ENCODE peak calls at places on chromosomes 6 and 20, in eight cellular contexts. One of them, this sample, is unnamed.

GRCh38 chr6:102085257-102085656 is 691.7 kb downstream of the GRIK2 start:
- DNase-seq in body of pancreas: no peak
- DNase-seq in IMR-90: peak; percentile 29
- DNase-seq in K562: no peak
- DNase-seq in ovary: no peak
- DNase-seq in breast epithelium: no peak
- DNase-seq in spleen: no peak
- DNase-seq in endothelial cell of umbilical vein: no peak
- DNase-seq in this sample: no peak

GRCh38 chr6:148892247-148892646 is 145.4 kb downstream of the UST start:
- DNase-seq in body of pancreas: no peak
- DNase-seq in IMR-90: peak; percentile 20
- DNase-seq in K562: no peak
- DNase-seq in ovary: no peak
- DNase-seq in breast epithelium: no peak
- DNase-seq in spleen: no peak
- DNase-seq in endothelial cell of umbilical vein: no peak
- DNase-seq in this sample: no peak

GRCh38 chr20:63064745-63065711 is 58.3 kb upstream of the BHLHE23 start:
- DNase-seq in body of pancreas: no peak
- DNase-seq in IMR-90: no peak
- DNase-seq in K562: no peak
- DNase-seq in ovary: no peak
- DNase-seq in breast epithelium: no peak
- DNase-seq in spleen: peak; percentile 54
- DNase-seq in endothelial cell of umbilical vein: no peak
- DNase-seq in this sample: no peak

GRCh38 chr6:12844284-12845223 is 128.0 kb downstream of the PHACTR1 start:
- DNase-seq in body of pancreas: no peak
- DNase-seq in IMR-90: peak; percentile 1
- DNase-seq in K562: peak; percentile 34
- DNase-seq in ovary: no peak
- DNase-seq in breast epithelium: no peak
- DNase-seq in spleen: no peak
- DNase-seq in endothelial cell of umbilical vein: peak; percentile 23
- DNase-seq in this sample: no peak

GRCh38 chr20:982754-983153 is 19.4 kb downstream of the RSPO4 start:
- DNase-seq in body of pancreas: no peak
- DNase-seq in IMR-90: no peak
- DNase-seq in K562: no peak
- DNase-seq in ovary: no peak
- DNase-seq in breast epithelium: no peak
- DNase-seq in spleen: no peak
- DNase-seq in endothelial cell of umbilical vein: no peak
- DNase-seq in this sample: no peak

GRCh38 chr20:40635990-40636389 is 53.0 kb downstream of the MAFB start:
- DNase-seq in body of pancreas: no peak
- DNase-seq in IMR-90: no peak
- DNase-seq in K562: no peak
- DNase-seq in ovary: no peak
- DNase-seq in breast epithelium: no peak
- DNase-seq in spleen: no peak
- DNase-seq in endothelial cell of umbilical vein: no peak
- DNase-seq in this sample: peak; percentile 3

GRCh38 chr20:9389321-9389720 is 125.1 kb upstream of the LAMP5 start:
- DNase-seq in body of pancreas: no peak
- DNase-seq in IMR-90: no peak
- DNase-seq in K562: no peak
- DNase-seq in ovary: no peak
- DNase-seq in breast epithelium: no peak
- DNase-seq in spleen: no peak
- DNase-seq in endothelial cell of umbilical vein: no peak
- DNase-seq in this sample: no peak

GRCh38 chr20:10540636-10541493 is 105.8 kb downstream of the SLX4IP start:
- DNase-seq in body of pancreas: no peak
- DNase-seq in IMR-90: peak; percentile 94
- DNase-seq in K562: no peak
- DNase-seq in ovary: no peak
- DNase-seq in breast epithelium: no peak
- DNase-seq in spleen: no peak
- DNase-seq in endothelial cell of umbilical vein: peak; percentile 88
- DNase-seq in this sample: no peak

GRCh38 chr6:71446084-71446869 is 157.7 kb downstream of the OGFRL1 start:
- DNase-seq in body of pancreas: no peak
- DNase-seq in IMR-90: no peak
- DNase-seq in K562: no peak
- DNase-seq in ovary: no peak
- DNase-seq in breast epithelium: no peak
- DNase-seq in spleen: no peak
- DNase-seq in endothelial cell of umbilical vein: peak; percentile 46
- DNase-seq in this sample: no peak

GRCh38 chr20:6709865-6710595 is 57.5 kb upstream of the BMP2 start:
- DNase-seq in body of pancreas: no peak
- DNase-seq in IMR-90: peak; percentile 54
- DNase-seq in K562: no peak
- DNase-seq in ovary: no peak
- DNase-seq in breast epithelium: no peak
- DNase-seq in spleen: no peak
- DNase-seq in endothelial cell of umbilical vein: peak; percentile 73
- DNase-seq in this sample: no peak

GRCh38 chr20:44475694-44476560 is at the start of gene TTPAL:
- DNase-seq in body of pancreas: peak; percentile 91
- DNase-seq in IMR-90: peak; percentile 82
- DNase-seq in K562: peak; percentile 94
- DNase-seq in ovary: peak; percentile 92
- DNase-seq in breast epithelium: peak; percentile 86
- DNase-seq in spleen: peak; percentile 98
- DNase-seq in endothelial cell of umbilical vein: peak; percentile 83
- DNase-seq in this sample: no peak

GRCh38 chr6:134421496-134421895 is 103.6 kb upstream of the SGK1 start:
- DNase-seq in body of pancreas: no peak
- DNase-seq in IMR-90: peak; percentile 86
- DNase-seq in K562: no peak
- DNase-seq in ovary: no peak
- DNase-seq in breast epithelium: no peak
- DNase-seq in spleen: no peak
- DNase-seq in endothelial cell of umbilical vein: peak; percentile 58
- DNase-seq in this sample: no peak

GRCh38 chr6:151141685-151142084 is 98.1 kb upstream of the AKAP12 start:
- DNase-seq in body of pancreas: no peak
- DNase-seq in IMR-90: no peak
- DNase-seq in K562: no peak
- DNase-seq in ovary: no peak
- DNase-seq in breast epithelium: no peak
- DNase-seq in spleen: no peak
- DNase-seq in endothelial cell of umbilical vein: peak; percentile 61
- DNase-seq in this sample: no peak

GRCh38 chr6:54274383-54274782 is 33.9 kb upstream of the TINAG start:
- DNase-seq in body of pancreas: no peak
- DNase-seq in IMR-90: no peak
- DNase-seq in K562: no peak
- DNase-seq in ovary: no peak
- DNase-seq in breast epithelium: no peak
- DNase-seq in spleen: no peak
- DNase-seq in endothelial cell of umbilical vein: no peak
- DNase-seq in this sample: no peak

GRCh38 chr6:360791-361373 is 30.7 kb upstream of the IRF4 start:
- DNase-seq in body of pancreas: no peak
- DNase-seq in IMR-90: no peak
- DNase-seq in K562: no peak
- DNase-seq in ovary: no peak
- DNase-seq in breast epithelium: no peak
- DNase-seq in spleen: peak; percentile 78
- DNase-seq in endothelial cell of umbilical vein: no peak
- DNase-seq in this sample: no peak
- H3K9me3 ChIP-seq in body of pancreas: peaks cover 7% of the 10 kb centered on the region
- H3K9me3 ChIP-seq in IMR-90: peaks cover 23% of the 10 kb centered on the region
- H3K9me3 ChIP-seq in K562: no peaks in the 10 kb centered on the region
- H3K9me3 ChIP-seq in ovary: no peaks in the 10 kb centered on the region
- H3K9me3 ChIP-seq in breast epithelium: peaks cover 8% of the 10 kb centered on the region
- H3K9me3 ChIP-seq in spleen: peaks cover 14% of the 10 kb centered on the region
- H3K9me3 ChIP-seq in endothelial cell of umbilical vein: peaks cover 6% of the 10 kb centered on the region
- H3K9me3 ChIP-seq in this sample: no peaks in the 10 kb centered on the region

DNA sequence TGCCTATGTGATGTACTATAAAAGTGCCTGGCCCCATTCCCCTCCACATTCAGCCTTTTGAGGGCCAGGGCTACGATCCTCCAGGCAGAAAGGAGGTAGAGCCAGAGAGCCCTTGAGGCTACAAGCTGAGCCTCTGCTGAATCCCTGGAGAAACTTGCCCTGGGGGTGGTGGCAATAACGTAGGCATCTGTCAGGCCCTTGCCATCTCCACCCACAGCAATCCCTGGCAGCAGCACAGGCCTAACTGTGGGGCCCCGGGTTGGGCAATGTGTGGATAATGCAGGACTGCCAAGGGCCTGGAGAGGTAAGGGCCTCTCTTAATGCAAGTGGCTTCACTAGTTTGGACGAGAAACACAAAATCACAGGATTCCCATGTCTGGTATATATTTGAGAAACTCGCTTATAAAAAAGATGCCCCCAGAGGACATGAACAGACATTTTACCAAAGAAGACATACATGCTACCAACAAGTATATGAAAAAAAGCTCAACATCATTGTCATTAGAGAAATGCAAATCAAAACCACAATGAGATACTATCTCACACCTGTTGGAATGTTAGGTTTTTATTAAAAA is 99.0 kb downstream of the QRSL1 start:
- DNase-seq in body of pancreas: no peak
- DNase-seq in IMR-90: no peak
- DNase-seq in K562: no peak
- DNase-seq in ovary: no peak
- DNase-seq in breast epithelium: no peak
- DNase-seq in spleen: no peak
- DNase-seq in endothelial cell of umbilical vein: no peak
- DNase-seq in this sample: no peak
- TF ChIP-seq POLR2A in body of pancreas: no peak
- TF ChIP-seq POLR2A in IMR-90: no peak
- TF ChIP-seq POLR2A in K562: no peak
- TF ChIP-seq POLR2A in ovary: no peak
- TF ChIP-seq POLR2A in breast epithelium: no peak
- TF ChIP-seq POLR2A in spleen: no peak
- TF ChIP-seq POLR2A in endothelial cell of umbilical vein: no peak
- TF ChIP-seq POLR2A in this sample: no peak

GRCh38 chr6:142945446-142946180 is 637 bp upstream of the HIVEP2 start:
- DNase-seq in body of pancreas: peak; percentile 73
- DNase-seq in IMR-90: no peak
- DNase-seq in K562: peak; percentile 49
- DNase-seq in ovary: peak; percentile 84
- DNase-seq in breast epithelium: no peak
- DNase-seq in spleen: peak; percentile 92
- DNase-seq in endothelial cell of umbilical vein: no peak
- DNase-seq in this sample: peak; percentile 90

GRCh38 chr6:142947702-142948480 is 2.9 kb upstream of the HIVEP2 start:
- DNase-seq in body of pancreas: peak; percentile 14
- DNase-seq in IMR-90: no peak
- DNase-seq in K562: no peak
- DNase-seq in ovary: no peak
- DNase-seq in breast epithelium: no peak
- DNase-seq in spleen: no peak
- DNase-seq in endothelial cell of umbilical vein: no peak
- DNase-seq in this sample: no peak

GRCh38 chr6:142945071-142945445 is at the start of gene HIVEP2:
- DNase-seq in body of pancreas: peak; percentile 92
- DNase-seq in IMR-90: peak; percentile 87
- DNase-seq in K562: peak; percentile 57
- DNase-seq in ovary: peak; percentile 93
- DNase-seq in breast epithelium: peak; percentile 85
- DNase-seq in spleen: peak; percentile 94
- DNase-seq in endothelial cell of umbilical vein: peak; percentile 84
- DNase-seq in this sample: peak; percentile 95

GRCh38 chr6:142946181-142946923 is 1.4 kb upstream of the HIVEP2 start:
- DNase-seq in body of pancreas: peak; percentile 98
- DNase-seq in IMR-90: peak; percentile 98
- DNase-seq in K562: peak; percentile 70
- DNase-seq in ovary: peak; percentile 99
- DNase-seq in breast epithelium: peak; percentile 98
- DNase-seq in spleen: peak; percentile 95
- DNase-seq in endothelial cell of umbilical vein: peak; percentile 97
- DNase-seq in this sample: peak; percentile 99

GRCh38 chr6:142946924-142947701 is 2.1 kb upstream of the HIVEP2 start:
- DNase-seq in body of pancreas: peak; percentile 91
- DNase-seq in IMR-90: peak; percentile 68
- DNase-seq in K562: peak; percentile 59
- DNase-seq in ovary: peak; percentile 87
- DNase-seq in breast epithelium: peak; percentile 77
- DNase-seq in spleen: peak; percentile 95
- DNase-seq in endothelial cell of umbilical vein: peak; percentile 82
- DNase-seq in this sample: peak; percentile 92
- H3K4me3 ChIP-seq in body of pancreas: peak overlapping the region; percentile 16
- H3K4me3 ChIP-seq in IMR-90: peak overlapping the region; percentile 74
- H3K4me3 ChIP-seq in K562: peak overlapping the region; percentile 51
- H3K4me3 ChIP-seq in ovary: peak overlapping the region; percentile 88
- H3K4me3 ChIP-seq in breast epithelium: peak overlapping the region; percentile 87
- H3K4me3 ChIP-seq in spleen: peak overlapping the region; percentile 77
- H3K4me3 ChIP-seq in endothelial cell of umbilical vein: peak overlapping the region; percentile 58
- H3K4me3 ChIP-seq in this sample: peak overlapping the region; percentile 90

GRCh38 chr6:163320402-163320801 is 94.1 kb upstream of the QKI start:
- DNase-seq in body of pancreas: no peak
- DNase-seq in IMR-90: no peak
- DNase-seq in K562: no peak
- DNase-seq in ovary: no peak
- DNase-seq in breast epithelium: no peak
- DNase-seq in spleen: no peak
- DNase-seq in endothelial cell of umbilical vein: no peak
- DNase-seq in this sample: no peak
- H3K9me3 ChIP-seq in body of pancreas: no peaks in the 10 kb centered on the region
- H3K9me3 ChIP-seq in IMR-90: peaks cover 6% of the 10 kb centered on the region
- H3K9me3 ChIP-seq in K562: no peaks in the 10 kb centered on the region
- H3K9me3 ChIP-seq in ovary: no peaks in the 10 kb centered on the region
- H3K9me3 ChIP-seq in breast epithelium: no peaks in the 10 kb centered on the region
- H3K9me3 ChIP-seq in spleen: no peaks in the 10 kb centered on the region
- H3K9me3 ChIP-seq in endothelial cell of umbilical vein: no peaks in the 10 kb centered on the region
- H3K9me3 ChIP-seq in this sample: no peaks in the 10 kb centered on the region

This sample was measured in vagina.